ENCODE peak calls at places on chromosomes 3 and 15, in five cellular contexts. Z, T, P, G and S are unnamed samples.

GRCh38 chr3:839981-840380 is 252.8 kb upstream of the CNTN6 start:
- DNase-seq in P (no peak), Z (no peak), G (no peak), T (no peak), S (no peak)

GRCh38 chr3:15572138-15572537 is 29.2 kb downstream of the HACL1 start:
- DNase-seq in Z (no peak), G (no peak), T (no peak), P (no peak), S (no peak)

GRCh38 chr3:170321326-170322034 is 36.0 kb upstream of the SKIL start:
- DNase-seq in T (no peak), P (peak; percentile 78), Z (no peak), G (no peak), S (no peak)

GRCh38 chr15:98216166-98216565 is 255.7 kb downstream of the ARRDC4 start:
- DNase-seq in Z (no peak), T (no peak), G (no peak), P (no peak), S (no peak)

GRCh38 chr3:131075632-131076328 is 49.1 kb downstream of the NEK11 start:
- DNase-seq in T (no peak), G (no peak), P (no peak), Z (no peak), S (no peak)

GRCh38 chr15:23642413-23643044 is 5.1 kb downstream of the MAGEL2 start:
- DNase-seq in G (peak; percentile 71), Z (peak; percentile 53), T (no peak), P (peak; percentile 76), S (peak; percentile 52)

GRCh38 chr15:101488300-101489164 is 975 bp downstream of the PCSK6 start:
- DNase-seq in P (no peak), Z (no peak), T (no peak), G (no peak), S (peak; percentile 35)

GRCh38 chr15:31483053-31483923 is 156.7 kb downstream of the KLF13 start:
- DNase-seq in Z (no peak), P (peak; percentile 16), G (peak; percentile 36), T (no peak), S (no peak)

GRCh38 chr3:16828815-16829214 is 55.9 kb upstream of the PLCL2 start:
- DNase-seq in P (peak; percentile 46), G (peak; percentile 62), Z (peak; percentile 25), T (peak; percentile 33), S (no peak)

GRCh38 chr3:145639880-145640279 is 521.1 kb downstream of the PLOD2 start:
- DNase-seq in T (no peak), Z (no peak), P (no peak), G (no peak), S (no peak)
- H3K23ac ChIP-seq in T (no peak overlapping the region), Z (no peak overlapping the region), P (no peak overlapping the region), G (no peak overlapping the region), S (no peak overlapping the region)

DNA sequence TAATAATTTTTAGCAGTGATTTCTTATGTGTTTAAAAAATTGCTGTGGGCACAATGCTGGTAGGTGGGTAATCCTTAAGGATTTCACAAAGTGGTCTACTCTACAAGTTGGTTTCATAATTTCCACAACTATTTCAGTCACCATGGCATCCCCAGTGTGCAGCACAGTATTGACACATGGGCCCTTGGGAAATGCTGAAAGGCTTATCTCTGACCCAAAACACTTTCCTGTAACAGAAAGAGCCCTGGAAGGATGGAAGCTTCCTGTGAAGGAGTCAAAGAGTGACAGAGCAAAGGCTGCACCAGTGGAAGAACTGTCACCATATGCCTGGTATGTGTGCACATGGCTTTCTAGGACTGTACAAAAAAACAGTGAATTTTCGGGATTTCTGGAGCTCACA is 153.7 kb downstream of the ANO10 start:
- DNase-seq in Z (peak; percentile 29), T (no peak), G (no peak), P (peak; percentile 37), S (no peak)
- H2BK12ac ChIP-seq in Z (no peak overlapping the region), T (no peak overlapping the region), G (no peak overlapping the region), P (no peak overlapping the region), S (no peak overlapping the region)

GRCh38 chr15:74433592-74434259 is at the start of gene SEMA7A:
- DNase-seq in T (peak; percentile 58), G (peak; percentile 94), P (peak; percentile 82), Z (peak; percentile 65), S (peak; percentile 80)
- H2AK5ac ChIP-seq in T (peak within 1 kb of the TSS; percentile 82), G (no peak within 1 kb of the TSS), P (peak within 1 kb of the TSS; percentile 87), Z (peak within 1 kb of the TSS; percentile 29), S (peak within 1 kb of the TSS; percentile 73)

GRCh38 chr15:67091073-67091965 is 25.9 kb downstream of the SMAD3 start:
- DNase-seq in T (no peak), Z (peak; percentile 98), G (no peak), P (no peak), S (no peak)
- H3K23ac ChIP-seq in T (no peak overlapping the region), Z (no peak overlapping the region), G (no peak overlapping the region), P (no peak overlapping the region), S (no peak overlapping the region)

GRCh38 chr3:71142440-71143161 is 440.9 kb downstream of the FOXP1 start:
- DNase-seq in P (no peak), Z (peak; percentile 32), T (no peak), G (peak; percentile 80), S (no peak)

GRCh38 chr3:71146673-71147072 is 436.9 kb downstream of the FOXP1 start:
- DNase-seq in Z (no peak), T (no peak), G (no peak), P (no peak), S (no peak)

GRCh38 chr3:71143493-71143892 is 440.0 kb downstream of the FOXP1 start:
- DNase-seq in T (no peak), P (no peak), Z (no peak), G (no peak), S (no peak)

GRCh38 chr3:71145954-71146353 is 437.6 kb downstream of the FOXP1 start:
- DNase-seq in G (no peak), T (no peak), Z (no peak), P (no peak), S (no peak)

GRCh38 chr3:71144525-71145253 is 438.8 kb downstream of the FOXP1 start:
- DNase-seq in P (no peak), Z (no peak), G (no peak), T (no peak), S (no peak)
- H2BK12ac ChIP-seq in P (no peak overlapping the region), Z (no peak overlapping the region), G (peak overlapping the region; percentile 17), T (peak overlapping the region; percentile 28), S (no peak overlapping the region)

GRCh38 chr3:46831316-46831715 is 31.9 kb downstream of the MYL3 start:
- DNase-seq in G (no peak), T (no peak), P (no peak), Z (no peak), S (no peak)
- H2AK5ac ChIP-seq in G (no peak overlapping the region), T (no peak overlapping the region), P (no peak overlapping the region), Z (no peak overlapping the region), S (no peak overlapping the region)

GRCh38 chr15:50686468-50687301 is at the start of gene TRPM7:
- DNase-seq in T (peak; percentile 21), Z (peak; percentile 87), P (peak; percentile 93), G (peak; percentile 81), S (peak; percentile 84)
- H3K23ac ChIP-seq in T (no peak within 1 kb of the TSS), Z (no peak within 1 kb of the TSS), P (no peak within 1 kb of the TSS), G (no peak within 1 kb of the TSS), S (peak within 1 kb of the TSS; percentile 90)

DNA sequence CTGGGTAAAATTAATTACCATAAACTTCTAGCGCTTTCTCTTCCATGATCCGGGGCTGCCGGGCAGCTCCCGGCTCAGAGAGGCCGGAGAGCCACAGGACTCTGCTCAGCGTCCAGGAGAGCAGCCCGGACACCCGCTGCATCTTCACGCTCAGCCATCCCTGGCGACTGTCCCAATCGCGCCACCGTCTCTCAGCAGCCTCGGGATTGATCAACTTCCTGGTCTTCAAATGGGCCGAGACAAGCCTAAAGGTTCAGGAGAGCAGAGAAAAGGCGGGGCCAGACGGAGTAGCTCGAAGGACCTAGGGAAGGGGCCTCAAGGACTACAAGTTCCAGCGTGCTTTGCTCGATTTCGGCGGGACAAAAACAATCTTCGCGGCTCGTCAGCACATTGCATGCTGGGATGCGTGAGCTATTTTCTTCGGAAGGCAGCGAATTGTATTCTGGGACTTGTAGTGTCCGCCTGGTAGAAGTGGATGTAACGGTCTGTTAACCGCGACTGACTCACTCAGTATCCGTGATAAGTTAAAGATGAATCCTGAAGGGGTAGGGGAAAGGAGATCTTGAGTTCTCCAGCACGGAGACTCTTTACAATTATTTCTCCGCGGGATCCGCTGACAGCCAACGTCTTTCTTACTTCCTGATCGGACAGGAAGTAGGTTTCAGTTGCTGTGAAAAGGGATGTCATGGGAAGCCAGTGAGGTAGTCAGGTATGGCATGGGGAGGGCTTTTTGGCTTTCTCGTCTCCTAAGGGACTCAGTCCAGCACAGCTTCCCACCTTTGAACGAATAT is at the start of gene CIAO2A:
- DNase-seq in T (peak; percentile 95), P (peak; percentile 100), Z (peak; percentile 99), G (peak; percentile 98), S (peak; percentile 96)
- H2BK12ac ChIP-seq in T (peak within 1 kb of the TSS; percentile 75), P (no peak within 1 kb of the TSS), Z (no peak within 1 kb of the TSS), G (no peak within 1 kb of the TSS), S (no peak within 1 kb of the TSS)

GRCh38 chr3:100111728-100112127 is 2.6 kb downstream of the FILIP1L start:
- DNase-seq in Z (no peak), P (no peak), T (no peak), G (no peak), S (no peak)

GRCh38 chr3:100120022-100120421 is 5.7 kb upstream of the FILIP1L start:
- DNase-seq in G (no peak), P (no peak), T (no peak), Z (no peak), S (no peak)

GRCh38 chr3:100113728-100114412 is 431 bp downstream of the FILIP1L start:
- DNase-seq in T (no peak), Z (no peak), G (no peak), P (peak; percentile 13), S (no peak)

GRCh38 chr3:100110101-100110500 is 4.2 kb downstream of the FILIP1L start:
- DNase-seq in G (no peak), Z (no peak), P (no peak), T (no peak), S (no peak)

DNA sequence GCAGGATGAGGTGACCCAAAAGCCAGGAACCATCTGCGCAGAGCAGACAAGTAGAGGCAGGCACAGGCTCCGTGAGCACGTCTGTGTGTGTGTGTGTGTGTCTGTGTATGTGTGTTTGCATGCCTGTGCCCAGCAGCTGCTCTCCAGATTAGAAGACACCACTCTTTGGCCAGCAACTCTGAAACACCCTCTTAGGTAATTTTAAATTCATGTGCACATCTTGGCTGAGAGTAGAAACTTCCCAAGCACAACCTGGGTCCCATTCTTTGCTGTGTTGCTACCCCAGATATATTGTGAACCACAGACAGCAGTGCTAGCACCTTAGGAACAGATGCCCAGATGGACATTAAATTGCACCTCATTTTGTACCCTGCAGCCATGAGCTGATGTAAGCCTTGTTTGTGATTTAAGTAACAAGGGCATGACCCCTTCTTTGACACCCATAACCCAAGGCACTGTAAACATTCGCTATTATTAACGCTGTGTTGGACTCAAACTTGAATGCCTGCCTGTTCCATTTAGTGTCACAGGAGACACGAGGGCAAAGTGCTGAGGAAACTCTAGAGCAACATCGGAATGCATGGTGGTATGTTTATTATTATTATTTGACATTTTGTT is at the start of gene FILIP1L:
- DNase-seq in G (no peak), Z (no peak), T (no peak), P (no peak), S (no peak)
- H2AK5ac ChIP-seq in G (no peak within 1 kb of the TSS), Z (no peak within 1 kb of the TSS), T (no peak within 1 kb of the TSS), P (no peak within 1 kb of the TSS), S (no peak within 1 kb of the TSS)